ENCODE peak calls at places on chromosomes 2 and 18, in eight cellular contexts. M is endothelial cell; X is COR-L47; E is T-cell; I is osteocyte; W is stimulated activated CD8-positive, alpha-beta memory T cell treated with anti-CD3 and anti-CD28 coated beads, Interleukin-15, amount 100 ng/mL, for 24 hours; H is left lung; A is T-helper 2 cell treated with Interferon-gamma antibody and Interleukin-4, amounts not matched to agents 5 μg/mL and 100 μg/mL, for 36 hours. B is an unnamed sample.

GRCh38 chr18:25365242-25365641 is 13.3 kb upstream of the ZNF521 start:
- DNase-seq in M (no peak), X (no peak), E (no peak), I (no peak), W (no peak), H (no peak), A (no peak), B (no peak)

GRCh38 chr2:5945707-5946106 is 253.5 kb downstream of the SOX11 start:
- DNase-seq in M (no peak), X (no peak), E (no peak), I (no peak), W (no peak), H (no peak), A (no peak), B (no peak)

GRCh38 chr2:70897203-70897976 is 38.3 kb upstream of the ATP6V1B1 start:
- DNase-seq in M (no peak), X (no peak), E (no peak), I (no peak), W (no peak), H (no peak), A (no peak), B (no peak)

GRCh38 chr2:75586971-75587370 is 26.2 kb upstream of the EVA1A start:
- DNase-seq in M (no peak), X (no peak), E (no peak), I (no peak), W (no peak), H (no peak), A (no peak), B (no peak)

GRCh38 chr2:112480540-112481049 is 1.4 kb upstream of the TTL start:
- DNase-seq in M (no peak), X (peak), E (no peak), I (no peak), W (no peak), H (no peak), A (peak), B (no peak)

GRCh38 chr18:51857989-51858388 is 482.0 kb upstream of the DCC start:
- DNase-seq in M (no peak), X (no peak), E (no peak), I (no peak), W (no peak), H (no peak), A (no peak), B (no peak)

GRCh38 chr2:151206446-151206968 is 55.2 kb downstream of the RBM43 start:
- DNase-seq in M (no peak), X (no peak), E (no peak), I (no peak), W (no peak), H (no peak), A (no peak), B (no peak)

GRCh38 chr18:39946623-39947061 is 2008.4 kb upstream of the PIK3C3 start:
- DNase-seq in M (no peak), X (no peak), E (no peak), I (no peak), W (no peak), H (peak), A (no peak), B (no peak)

GRCh38 chr2:6224267-6224666 is 532.1 kb downstream of the SOX11 start:
- DNase-seq in M (no peak), X (no peak), E (no peak), I (no peak), W (no peak), H (no peak), A (no peak), B (no peak)

GRCh38 chr2:172179045-172179742 is 76.5 kb upstream of the DLX2 start:
- DNase-seq in M (no peak), X (peak), E (no peak), I (no peak), W (no peak), H (no peak), A (no peak), B (no peak)

GRCh38 chr2:83364264-83364663 is 1094.8 kb downstream of the SUCLG1 start:
- DNase-seq in M (no peak), X (no peak), E (no peak), I (no peak), W (no peak), H (no peak), A (no peak), B (no peak)

GRCh38 chr2:17160594-17160993 is 357.6 kb downstream of the RAD51AP2 start:
- DNase-seq in M (no peak), X (no peak), E (no peak), I (no peak), W (no peak), H (no peak), A (no peak), B (no peak)

GRCh38 chr2:219998099-219998498 is 370.7 kb downstream of the SLC4A3 start:
- DNase-seq in M (no peak), X (no peak), E (no peak), I (no peak), W (no peak), H (no peak), A (no peak), B (peak)

B was measured in WTC11.